ENCODE peak calls at places on chromosomes 12 and 14, in five cellular contexts. I, G, T, O and F are unnamed samples.

GRCh38 chr12:31471823-31472222 is 119.1 kb downstream of the DENND5B start:
- DNase-seq in G (no peak), I (no peak), T (no peak), O (no peak), F (no peak)

GRCh38 chr12:120117961-120118709 is 1.6 kb upstream of the RAB35 start:
- DNase-seq in T (no peak), G (peak; percentile 83), O (no peak), I (no peak), F (no peak)

GRCh38 chr14:101219896-101220703 is 316.6 kb upstream of the RTL1 start:
- DNase-seq in I (no peak), G (no peak), O (no peak), T (peak; percentile 69), F (peak; percentile 74)

GRCh38 chr14:20436363-20436755 is 393 bp upstream of the KLHL33 start:
- DNase-seq in O (no peak), T (no peak), I (peak; percentile 33), G (peak; percentile 55), F (no peak)

GRCh38 chr12:8032242-8033152 is at the start of gene FOXJ2:
- DNase-seq in G (peak; percentile 62), I (peak; percentile 57), T (peak; percentile 74), O (peak; percentile 84), F (peak; percentile 90)

GRCh38 chr12:89516633-89517032 is 8.0 kb downstream of the GALNT4 start:
- DNase-seq in O (no peak), G (no peak), T (no peak), I (no peak), F (no peak)

GRCh38 chr14:54711812-54712211 is 144.9 kb downstream of the SAMD4A start:
- DNase-seq in T (no peak), I (no peak), G (no peak), O (no peak), F (no peak)

GRCh38 chr14:24298892-24299254 is 707 bp downstream of the DHRS1 start:
- DNase-seq in G (peak; percentile 90), O (no peak), I (no peak), T (no peak), F (no peak)

GRCh38 chr14:52000019-52000582 is 10.8 kb downstream of the RTRAF start:
- DNase-seq in T (no peak), I (no peak), O (no peak), G (no peak), F (no peak)

GRCh38 chr12:126157575-126157966 is 1092.3 kb downstream of the AACS start:
- DNase-seq in T (no peak), I (no peak), G (no peak), O (no peak), F (no peak)

GRCh38 chr14:100979780-100980179 is 76.3 kb upstream of the RTL1 start:
- DNase-seq in G (peak; percentile 72), I (no peak), T (no peak), O (no peak), F (no peak)

GRCh38 chr12:124904306-124905098 is 9.9 kb downstream of the UBC start:
- DNase-seq in G (peak; percentile 73), T (peak; percentile 88), I (peak; percentile 95), O (peak; percentile 94), F (peak; percentile 96)

GRCh38 chr12:93664573-93665138 is 12.5 kb upstream of the CRADD start:
- DNase-seq in G (peak; percentile 54), T (no peak), I (no peak), O (no peak), F (no peak)

GRCh38 chr12:132349501-132350131 is 20.2 kb upstream of the GALNT9 start:
- DNase-seq in G (no peak), I (no peak), O (no peak), T (no peak), F (no peak)
- H3K4me1 ChIP-seq in G (no peaks in the 10 kb centered on the region), I (no peaks in the 10 kb centered on the region), O (no peaks in the 10 kb centered on the region), T (no peaks in the 10 kb centered on the region), F (no peaks in the 10 kb centered on the region)

DNA sequence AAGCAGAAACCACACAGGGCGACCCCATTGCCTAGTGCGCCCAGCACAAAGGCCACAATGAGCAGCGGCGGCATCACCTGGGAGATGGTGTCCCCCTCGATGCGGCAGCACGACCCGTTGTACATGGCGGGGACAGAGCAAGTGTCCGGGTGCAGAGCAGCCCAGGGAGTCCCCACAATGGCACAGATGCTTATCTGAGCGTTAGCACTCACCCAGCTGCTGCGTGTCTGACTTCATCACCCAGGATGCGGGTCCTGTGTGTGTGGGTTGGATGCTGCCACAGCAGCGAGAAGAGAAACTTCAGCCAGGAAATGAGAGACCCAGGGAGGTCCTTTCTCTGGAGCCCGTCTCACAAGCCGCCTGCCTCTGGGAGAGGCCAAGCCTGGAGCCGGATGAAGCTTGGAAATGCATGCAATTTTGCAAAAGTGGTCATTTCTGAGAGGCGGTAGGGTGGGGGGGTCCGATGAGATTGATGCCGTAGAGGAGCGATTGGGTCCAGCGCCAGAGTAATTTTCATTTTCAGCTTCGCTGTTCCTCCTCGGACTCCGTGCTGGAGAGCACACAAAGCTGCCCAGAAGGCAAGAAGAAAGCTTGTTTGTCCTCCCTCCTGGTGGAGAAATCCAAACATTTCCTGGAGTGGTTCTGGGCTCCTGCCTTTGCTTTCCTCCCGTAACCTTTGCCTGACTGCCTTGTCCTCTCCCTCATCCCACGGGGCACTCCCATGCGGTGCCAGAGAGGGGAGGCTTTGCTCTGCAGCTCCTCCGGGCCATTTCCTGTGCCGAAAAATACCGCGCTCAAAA is at the start of gene HCAR1:
- DNase-seq in O (no peak), G (no peak), I (no peak), T (no peak), F (no peak)
- TF ChIP-seq CTCF in O (no peak), G (no peak), I (no peak), T (no peak), F (no peak)

GRCh38 chr14:90424686-90425255 is 27.9 kb downstream of the CALM1 start:
- DNase-seq in T (no peak), G (no peak), O (no peak), I (no peak), F (no peak)
- H3K4me1 ChIP-seq in T (no peaks in the 10 kb centered on the region), G (no peaks in the 10 kb centered on the region), O (no peaks in the 10 kb centered on the region), I (no peaks in the 10 kb centered on the region), F (no peaks in the 10 kb centered on the region)

DNA sequence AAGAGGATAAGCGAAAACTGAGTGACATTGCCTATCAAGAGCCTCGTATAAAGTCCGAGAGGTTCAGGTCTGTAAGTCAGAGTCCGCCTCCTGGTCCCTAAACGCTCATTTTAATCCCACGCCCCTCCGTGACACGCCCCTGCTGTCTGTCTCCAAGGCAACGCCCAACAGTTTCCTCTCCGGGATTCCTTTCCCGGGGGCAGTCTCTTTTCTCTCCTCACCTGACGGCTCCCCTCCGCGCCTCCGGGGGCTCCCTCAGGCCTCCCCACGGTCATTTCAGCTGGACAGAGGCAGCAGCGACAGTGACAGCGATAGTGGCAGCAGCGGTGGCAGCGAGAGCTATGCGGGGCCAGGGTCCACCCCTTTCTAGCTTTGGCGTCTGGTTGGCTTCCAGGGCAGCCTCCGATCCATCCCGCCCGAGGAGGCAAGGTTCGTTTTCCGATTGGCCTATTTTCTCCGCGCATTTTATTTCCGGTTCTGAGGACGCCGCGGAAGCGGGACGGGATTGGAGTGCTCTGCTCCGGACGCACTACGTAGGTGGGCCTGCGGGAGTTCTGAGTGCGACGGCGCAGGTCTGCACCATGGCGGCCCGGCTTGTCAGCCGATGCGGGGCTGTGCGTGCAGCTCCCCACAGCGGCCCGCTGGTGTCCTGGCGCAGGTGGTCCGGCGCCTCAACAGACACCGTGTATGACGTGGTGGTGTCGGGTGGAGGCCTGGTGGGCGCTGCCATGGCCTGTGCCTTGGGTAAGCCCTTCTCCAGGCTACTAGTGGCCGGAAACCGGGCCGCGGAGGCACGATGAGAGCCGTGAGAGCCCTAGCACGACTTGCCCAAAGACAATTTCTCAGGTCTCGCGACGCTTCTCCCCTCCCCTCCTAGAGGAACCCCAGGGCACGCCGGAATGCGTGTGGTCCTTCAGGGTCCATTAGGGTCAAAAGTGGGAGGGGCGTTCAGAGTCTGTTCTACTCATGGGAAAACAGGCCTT is at the start of the genes COQ6 and FAM161B:
- DNase-seq in G (peak; percentile 97), T (peak; percentile 93), O (peak; percentile 94), I (peak; percentile 96), F (peak; percentile 98)
- TF ChIP-seq CTCF in G (peak; percentile 50), T (peak; percentile 15), O (peak; percentile 60), I (no peak), F (no peak)

DNA sequence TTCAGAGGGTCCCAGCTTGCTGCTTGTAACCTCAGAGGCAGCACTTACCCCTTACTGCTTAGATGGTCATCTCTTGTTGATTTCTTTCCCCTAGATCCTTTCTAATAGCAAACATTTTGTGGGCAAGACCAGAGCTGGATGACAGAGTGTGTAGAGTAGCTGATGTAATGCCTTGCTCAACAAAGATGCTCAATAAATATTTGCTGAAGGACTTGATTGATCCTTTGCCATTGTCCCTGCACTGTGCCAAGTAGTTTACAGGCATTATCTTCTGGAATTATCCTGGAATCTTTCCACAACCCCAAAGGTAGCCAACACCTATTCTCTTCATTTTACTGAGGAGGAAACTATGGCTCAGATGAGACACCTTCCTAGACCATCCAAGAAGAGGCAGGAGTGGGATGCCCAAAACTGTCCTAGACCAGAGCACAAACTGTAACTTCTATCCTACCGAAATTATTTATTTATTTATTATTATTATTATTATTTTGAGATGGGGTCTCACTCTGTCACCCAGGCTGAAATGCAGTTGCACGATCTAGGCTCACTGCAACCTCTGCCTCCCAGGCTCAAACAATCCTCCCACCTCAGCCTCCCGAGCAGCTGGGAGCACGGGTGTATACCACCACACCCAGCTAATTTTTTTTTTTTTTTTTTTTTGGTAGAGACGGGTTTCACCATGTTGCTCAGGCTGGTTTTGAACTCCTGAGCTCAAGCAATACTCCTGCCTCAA is 1.4 kb downstream of the MMAB start:
- DNase-seq in T (no peak), I (no peak), O (no peak), G (no peak), F (no peak)
- H3K4me1 ChIP-seq in T (peaks cover 5% of the 10 kb centered on the region), I (no peaks in the 10 kb centered on the region), O (peaks cover 3% of the 10 kb centered on the region), G (peaks cover 5% of the 10 kb centered on the region), F (peaks cover 20% of the 10 kb centered on the region)

DNA sequence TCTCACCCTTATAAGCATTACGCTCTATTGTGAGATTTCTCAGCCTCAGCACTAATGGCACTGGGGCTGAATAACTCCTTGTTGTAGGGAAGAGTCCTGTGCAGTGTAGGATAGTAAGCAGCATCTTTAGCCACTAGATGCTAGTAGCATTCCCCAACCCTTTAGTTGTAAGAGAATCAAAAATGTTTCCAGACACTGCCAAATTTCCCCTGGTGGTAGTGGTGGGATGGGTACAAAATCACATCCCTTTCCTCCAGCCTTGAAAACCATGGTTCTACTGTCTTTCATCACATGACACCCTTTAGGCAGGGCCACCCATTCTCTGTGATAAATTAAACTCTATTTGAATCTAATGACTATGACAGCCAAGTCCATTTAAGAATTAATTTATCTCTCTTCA is 199.3 kb downstream of the ANO4 start:
- DNase-seq in O (no peak), G (no peak), T (no peak), I (no peak), F (no peak)
- TF ChIP-seq CTCF in O (no peak), G (peak; percentile 39), T (no peak), I (no peak), F (no peak)

DNA sequence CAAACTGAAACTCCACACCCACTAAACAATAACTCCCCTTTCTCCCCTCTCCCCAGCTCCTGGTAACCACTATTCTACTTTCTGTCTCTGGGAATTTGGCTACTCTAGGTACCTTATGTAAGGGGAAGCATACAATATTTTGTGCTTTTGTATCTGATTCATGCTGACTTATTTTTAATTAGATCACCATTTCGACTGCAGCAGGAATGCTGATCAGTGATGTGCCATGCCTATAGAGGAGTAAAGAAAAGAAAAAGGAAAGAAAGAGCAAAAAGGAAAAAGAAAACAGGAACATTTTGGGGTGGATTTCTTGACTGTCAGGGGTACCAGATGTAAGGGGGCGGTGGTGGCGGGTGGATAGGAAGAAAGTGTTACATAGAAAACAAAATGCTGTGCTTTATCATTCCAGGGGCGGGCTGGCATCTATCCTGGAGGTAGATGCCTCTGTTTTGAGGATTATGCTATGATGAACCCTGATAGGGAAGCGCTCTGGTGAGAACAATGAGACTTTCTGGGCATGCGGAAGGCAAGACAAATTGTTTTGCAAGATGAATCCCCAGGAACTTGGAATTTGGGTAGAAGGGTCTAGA is 45.2 kb upstream of the CTDSP2 start:
- DNase-seq in G (no peak), I (no peak), T (no peak), O (no peak), F (no peak)
- H3K4me1 ChIP-seq in G (peaks cover 45% of the 10 kb centered on the region), I (peaks cover 15% of the 10 kb centered on the region), T (peaks cover 37% of the 10 kb centered on the region), O (peaks cover 54% of the 10 kb centered on the region), F (peaks cover 90% of the 10 kb centered on the region)